ENCODE peak calls at places on chromosomes 11 and 22, in five cellular contexts. A is cardiac fibroblast, D is stromal cell of bone marrow, C is EL, M is NCI-H1930. V is an unnamed sample.

GRCh38 chr22:23179381-23180294 is 671 bp upstream of the BCR start:
- DNase-seq in A (no peak), D (no peak), C (no peak), M (no peak), V (no peak)

GRCh38 chr11:79431535-79431934 is 9.3 kb downstream of the TENM4 start:
- DNase-seq in A (no peak), D (no peak), C (no peak), M (no peak), V (peak)

GRCh38 chr22:35475545-35475944 is 65.1 kb upstream of the RASD2 start:
- DNase-seq in A (no peak), D (no peak), C (no peak), M (no peak), V (no peak)

GRCh38 chr11:125903753-125904659 is at the start of gene DDX25:
- DNase-seq in A (no peak), D (no peak), C (no peak), M (peak), V (no peak)

GRCh38 chr11:2691991-2692841 is 7.6 kb downstream of the KCNQ1OT1 start:
- DNase-seq in A (no peak), D (no peak), C (no peak), M (no peak), V (no peak)

GRCh38 chr11:23732026-23732425 is 764.8 kb upstream of the LUZP2 start:
- DNase-seq in A (no peak), D (no peak), C (peak), M (no peak), V (peak)

GRCh38 chr11:12127206-12127898 is 17.0 kb downstream of the MICAL2 start:
- DNase-seq in A (no peak), D (no peak), C (no peak), M (no peak), V (no peak)

GRCh38 chr11:60459345-60459744 is 3.7 kb downstream of the MS4A1 start:
- DNase-seq in A (no peak), D (no peak), C (no peak), M (no peak), V (no peak)

GRCh38 chr11:76523147-76523546 is 78.3 kb downstream of the EMSY start:
- DNase-seq in A (no peak), D (no peak), C (no peak), M (no peak), V (no peak)

GRCh38 chr11:16883179-16883578 is 131.0 kb downstream of the PLEKHA7 start:
- DNase-seq in A (no peak), D (no peak), C (peak), M (no peak), V (peak)

GRCh38 chr22:49923445-49923844 is 5.0 kb downstream of the CRELD2 start:
- DNase-seq in A (no peak), D (no peak), C (no peak), M (no peak), V (peak)

GRCh38 chr11:118342503-118343161 is at the start of gene CD3D:
- DNase-seq in A (no peak), D (no peak), C (no peak), M (no peak), V (no peak)

GRCh38 chr11:44943118-44943517 is 7.6 kb downstream of the TP53I11 start:
- DNase-seq in A (no peak), D (no peak), C (no peak), M (no peak), V (no peak)